ENCODE peak calls at places on chromosomes 16 and 17, in five cellular contexts. One of them, this sample, is unnamed.

GRCh38 chr17:81246343-81246670 is 7.2 kb downstream of the NDUFAF8 start:
- DNase-seq in NAMALWA: no peak
- DNase-seq in EL: no peak
- DNase-seq in AG09319: no peak
- DNase-seq in stomach: no peak
- DNase-seq in this sample: no peak

GRCh38 chr16:30947533-30948086 is 1.3 kb upstream of the ORAI3 start:
- DNase-seq in AG09319: no peak
- DNase-seq in EL: no peak
- DNase-seq in NAMALWA: no peak
- DNase-seq in stomach: no peak
- DNase-seq in this sample: no peak

GRCh38 chr17:65472602-65473001 is 88.8 kb downstream of the AXIN2 start:
- DNase-seq in NAMALWA: no peak
- DNase-seq in AG09319: peak
- DNase-seq in EL: no peak
- DNase-seq in stomach: no peak
- DNase-seq in this sample: peak

GRCh38 chr17:4721203-4722135 is 9.8 kb upstream of the MED11 start:
- DNase-seq in stomach: peak
- DNase-seq in AG09319: no peak
- DNase-seq in EL: peak
- DNase-seq in NAMALWA: no peak
- DNase-seq in this sample: no peak

GRCh38 chr17:4949321-4950074 is 1.2 kb upstream of the PFN1 start:
- DNase-seq in AG09319: no peak
- DNase-seq in stomach: peak
- DNase-seq in NAMALWA: peak
- DNase-seq in EL: peak
- DNase-seq in this sample: peak

GRCh38 chr16:82630219-82630618 is 3.5 kb downstream of the CDH13 start:
- DNase-seq in EL: peak
- DNase-seq in stomach: no peak
- DNase-seq in NAMALWA: no peak
- DNase-seq in AG09319: no peak
- DNase-seq in this sample: no peak

GRCh38 chr16:6827272-6827671 is 505.4 kb upstream of the RBFOX1 start:
- DNase-seq in AG09319: no peak
- DNase-seq in stomach: no peak
- DNase-seq in EL: no peak
- DNase-seq in NAMALWA: no peak
- DNase-seq in this sample: no peak

GRCh38 chr16:55521792-55522191 is 12.9 kb downstream of the LPCAT2 start:
- DNase-seq in NAMALWA: no peak
- DNase-seq in EL: no peak
- DNase-seq in AG09319: no peak
- DNase-seq in stomach: no peak
- DNase-seq in this sample: no peak

GRCh38 chr16:75086281-75086680 is 30.3 kb downstream of the LDHD start:
- DNase-seq in stomach: no peak
- DNase-seq in NAMALWA: no peak
- DNase-seq in AG09319: no peak
- DNase-seq in EL: peak
- DNase-seq in this sample: no peak

GRCh38 chr16:537415-538335 is 10.2 kb downstream of the CAPN15 start:
- DNase-seq in stomach: no peak
- DNase-seq in NAMALWA: no peak
- DNase-seq in EL: no peak
- DNase-seq in AG09319: no peak
- DNase-seq in this sample: no peak

GRCh38 chr16:87829988-87830672 is 39.2 kb downstream of the SLC7A5 start:
- DNase-seq in EL: no peak
- DNase-seq in stomach: no peak
- DNase-seq in AG09319: no peak
- DNase-seq in NAMALWA: no peak
- DNase-seq in this sample: no peak

GRCh38 chr16:67283039-67283825 is 3.9 kb downstream of the PLEKHG4 start:
- DNase-seq in AG09319: no peak
- DNase-seq in EL: peak
- DNase-seq in NAMALWA: no peak
- DNase-seq in stomach: no peak
- DNase-seq in this sample: no peak

GRCh38 chr16:21242756-21243155 is 9.3 kb downstream of the ANKS4B start:
- DNase-seq in EL: no peak
- DNase-seq in AG09319: no peak
- DNase-seq in stomach: no peak
- DNase-seq in NAMALWA: no peak
- DNase-seq in this sample: no peak

GRCh38 chr16:68792465-68793324 is 50.6 kb upstream of the TANGO6 start:
- DNase-seq in EL: peak
- DNase-seq in AG09319: no peak
- DNase-seq in stomach: peak
- DNase-seq in NAMALWA: no peak
- DNase-seq in this sample: no peak

GRCh38 chr16:76956801-76957200 is 234.2 kb upstream of the MON1B start:
- DNase-seq in stomach: no peak
- DNase-seq in AG09319: no peak
- DNase-seq in NAMALWA: no peak
- DNase-seq in EL: no peak
- DNase-seq in this sample: no peak

GRCh38 chr16:85746431-85747227 is 4.3 kb downstream of the C16orf74 start:
- DNase-seq in stomach: no peak
- DNase-seq in EL: peak
- DNase-seq in AG09319: no peak
- DNase-seq in NAMALWA: peak
- DNase-seq in this sample: no peak

GRCh38 chr17:77924757-77925336 is 33.7 kb upstream of the TNRC6C start:
- DNase-seq in NAMALWA: no peak
- DNase-seq in AG09319: no peak
- DNase-seq in stomach: peak
- DNase-seq in EL: no peak
- DNase-seq in this sample: no peak

GRCh38 chr17:45246861-45247428 is 14.9 kb downstream of the SPATA32 start:
- DNase-seq in NAMALWA: no peak
- DNase-seq in AG09319: no peak
- DNase-seq in EL: no peak
- DNase-seq in stomach: no peak
- DNase-seq in this sample: no peak

GRCh38 chr17:47776330-47777197 is 43.5 kb downstream of the TBX21 start:
- DNase-seq in NAMALWA: peak
- DNase-seq in EL: peak
- DNase-seq in stomach: no peak
- DNase-seq in AG09319: peak
- DNase-seq in this sample: no peak

GRCh38 chr17:28216528-28216927 is 102.5 kb upstream of the TMEM97 start:
- DNase-seq in stomach: no peak
- DNase-seq in EL: peak
- DNase-seq in AG09319: no peak
- DNase-seq in NAMALWA: no peak
- DNase-seq in this sample: no peak

GRCh38 chr17:8724451-8724850 is 20.2 kb downstream of the CCDC42 start:
- DNase-seq in NAMALWA: no peak
- DNase-seq in EL: no peak
- DNase-seq in AG09319: no peak
- DNase-seq in stomach: no peak
- DNase-seq in this sample: no peak

This sample was measured in gastrocnemius medialis.